ENCODE peak calls at places on chromosomes 6 and 20, in ten cellular contexts. One of them, this sample, is unnamed.

GRCh38 chr6:154969796-154970195 is 25.3 kb upstream of the TIAM2 start:
- DNase-seq in activated B cell treated with CpG ODN at 0.5 μM for 24 hours: no peak
- DNase-seq in fibroblast of mammary gland: no peak
- DNase-seq in epithelial cell of esophagus: peak
- DNase-seq in breast epithelium: no peak
- DNase-seq in HFF-Myc: no peak
- DNase-seq in fibroblast of the aortic adventitia: no peak
- DNase-seq in H1: no peak
- DNase-seq in ovary: no peak
- DNase-seq in fibroblast of lung: peak
- DNase-seq in this sample: no peak

GRCh38 chr20:15319444-15319843 is 982.0 kb upstream of the FLRT3 start:
- DNase-seq in fibroblast of mammary gland: no peak
- DNase-seq in fibroblast of lung: no peak
- DNase-seq in H1: no peak
- DNase-seq in breast epithelium: no peak
- DNase-seq in HFF-Myc: no peak
- DNase-seq in epithelial cell of esophagus: no peak
- DNase-seq in fibroblast of the aortic adventitia: no peak
- DNase-seq in ovary: no peak
- DNase-seq in activated B cell treated with CpG ODN at 0.5 μM for 24 hours: no peak
- DNase-seq in this sample: no peak

GRCh38 chr6:4296552-4296951 is 161.2 kb upstream of the ECI2 start:
- DNase-seq in ovary: no peak
- DNase-seq in breast epithelium: no peak
- DNase-seq in epithelial cell of esophagus: no peak
- DNase-seq in fibroblast of lung: no peak
- DNase-seq in HFF-Myc: no peak
- DNase-seq in H1: no peak
- DNase-seq in fibroblast of mammary gland: no peak
- DNase-seq in activated B cell treated with CpG ODN at 0.5 μM for 24 hours: no peak
- DNase-seq in fibroblast of the aortic adventitia: no peak
- DNase-seq in this sample: no peak

GRCh38 chr6:95209007-95209406 is 368.3 kb upstream of the MANEA start:
- DNase-seq in ovary: no peak
- DNase-seq in fibroblast of the aortic adventitia: no peak
- DNase-seq in breast epithelium: no peak
- DNase-seq in fibroblast of lung: no peak
- DNase-seq in activated B cell treated with CpG ODN at 0.5 μM for 24 hours: no peak
- DNase-seq in HFF-Myc: no peak
- DNase-seq in H1: no peak
- DNase-seq in epithelial cell of esophagus: no peak
- DNase-seq in fibroblast of mammary gland: no peak
- DNase-seq in this sample: no peak

GRCh38 chr6:116206231-116206903 is 47.5 kb downstream of the TSPYL4 start:
- DNase-seq in epithelial cell of esophagus: peak
- DNase-seq in H1: no peak
- DNase-seq in fibroblast of mammary gland: peak
- DNase-seq in breast epithelium: no peak
- DNase-seq in activated B cell treated with CpG ODN at 0.5 μM for 24 hours: no peak
- DNase-seq in HFF-Myc: no peak
- DNase-seq in fibroblast of the aortic adventitia: peak
- DNase-seq in ovary: no peak
- DNase-seq in fibroblast of lung: no peak
- DNase-seq in this sample: no peak

GRCh38 chr6:63798378-63798777 is 162.8 kb downstream of the PHF3 start:
- DNase-seq in fibroblast of mammary gland: no peak
- DNase-seq in breast epithelium: no peak
- DNase-seq in HFF-Myc: no peak
- DNase-seq in epithelial cell of esophagus: no peak
- DNase-seq in H1: no peak
- DNase-seq in activated B cell treated with CpG ODN at 0.5 μM for 24 hours: no peak
- DNase-seq in ovary: no peak
- DNase-seq in fibroblast of lung: no peak
- DNase-seq in fibroblast of the aortic adventitia: no peak
- DNase-seq in this sample: no peak

GRCh38 chr6:118789419-118789818 is 104.5 kb upstream of the ASF1A start:
- DNase-seq in epithelial cell of esophagus: no peak
- DNase-seq in activated B cell treated with CpG ODN at 0.5 μM for 24 hours: no peak
- DNase-seq in fibroblast of lung: no peak
- DNase-seq in fibroblast of the aortic adventitia: no peak
- DNase-seq in breast epithelium: no peak
- DNase-seq in ovary: no peak
- DNase-seq in H1: no peak
- DNase-seq in fibroblast of mammary gland: no peak
- DNase-seq in HFF-Myc: no peak
- DNase-seq in this sample: no peak

GRCh38 chr20:18904624-18905023 is 91.0 kb downstream of the SCP2D1 start:
- DNase-seq in HFF-Myc: no peak
- DNase-seq in fibroblast of lung: no peak
- DNase-seq in activated B cell treated with CpG ODN at 0.5 μM for 24 hours: no peak
- DNase-seq in breast epithelium: no peak
- DNase-seq in epithelial cell of esophagus: peak
- DNase-seq in ovary: peak
- DNase-seq in fibroblast of mammary gland: no peak
- DNase-seq in fibroblast of the aortic adventitia: no peak
- DNase-seq in H1: no peak
- DNase-seq in this sample: no peak

GRCh38 chr20:31894980-31895675 is 24.7 kb downstream of the TTLL9 start:
- DNase-seq in activated B cell treated with CpG ODN at 0.5 μM for 24 hours: peak
- DNase-seq in fibroblast of mammary gland: peak
- DNase-seq in fibroblast of the aortic adventitia: peak
- DNase-seq in epithelial cell of esophagus: peak
- DNase-seq in breast epithelium: peak
- DNase-seq in fibroblast of lung: peak
- DNase-seq in ovary: peak
- DNase-seq in HFF-Myc: no peak
- DNase-seq in H1: no peak
- DNase-seq in this sample: no peak

GRCh38 chr6:106477790-106478189 is 117.3 kb downstream of the CRYBG1 start:
- DNase-seq in HFF-Myc: no peak
- DNase-seq in H1: no peak
- DNase-seq in epithelial cell of esophagus: peak
- DNase-seq in fibroblast of mammary gland: no peak
- DNase-seq in fibroblast of the aortic adventitia: no peak
- DNase-seq in ovary: no peak
- DNase-seq in breast epithelium: no peak
- DNase-seq in fibroblast of lung: no peak
- DNase-seq in activated B cell treated with CpG ODN at 0.5 μM for 24 hours: no peak
- DNase-seq in this sample: no peak

GRCh38 chr6:27157461-27158315 is 89.8 kb upstream of the PRSS16 start:
- DNase-seq in breast epithelium: peak
- DNase-seq in activated B cell treated with CpG ODN at 0.5 μM for 24 hours: peak
- DNase-seq in epithelial cell of esophagus: peak
- DNase-seq in fibroblast of mammary gland: peak
- DNase-seq in fibroblast of the aortic adventitia: peak
- DNase-seq in ovary: peak
- DNase-seq in HFF-Myc: peak
- DNase-seq in H1: peak
- DNase-seq in fibroblast of lung: peak
- DNase-seq in this sample: no peak

DNA sequence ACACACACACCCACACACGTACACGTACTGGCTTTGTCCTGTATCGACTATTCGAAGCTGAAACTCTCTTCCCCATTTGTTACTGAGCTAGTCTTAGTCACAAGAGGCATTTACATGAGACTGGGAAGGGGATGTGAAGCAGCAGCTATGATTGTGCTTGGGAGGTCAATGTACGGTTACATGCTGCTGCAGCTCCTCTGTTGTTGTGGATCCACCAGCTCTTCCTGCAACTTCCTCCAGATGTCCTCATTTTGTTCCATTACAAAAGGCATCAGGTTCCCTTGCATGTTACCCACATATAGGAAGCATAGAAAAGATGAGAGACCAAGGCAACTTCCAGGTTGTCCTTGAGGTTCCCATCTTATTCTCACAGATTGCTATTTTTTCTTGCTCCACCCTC is 612.4 kb upstream of the IMPG1 start:
- DNase-seq in ovary: no peak
- DNase-seq in fibroblast of mammary gland: peak
- DNase-seq in H1: no peak
- DNase-seq in activated B cell treated with CpG ODN at 0.5 μM for 24 hours: no peak
- DNase-seq in breast epithelium: no peak
- DNase-seq in HFF-Myc: no peak
- DNase-seq in fibroblast of the aortic adventitia: no peak
- DNase-seq in fibroblast of lung: peak
- DNase-seq in epithelial cell of esophagus: peak
- DNase-seq in this sample: no peak
- TF ChIP-seq CTCF in ovary: no peak
- TF ChIP-seq CTCF in fibroblast of mammary gland: no peak
- TF ChIP-seq CTCF in H1: peak
- TF ChIP-seq CTCF in activated B cell treated with CpG ODN at 0.5 μM for 24 hours: no peak
- TF ChIP-seq CTCF in breast epithelium: no peak
- TF ChIP-seq CTCF in HFF-Myc: no peak
- TF ChIP-seq CTCF in fibroblast of the aortic adventitia: no peak
- TF ChIP-seq CTCF in fibroblast of lung: no peak
- TF ChIP-seq CTCF in epithelial cell of esophagus: peak
- TF ChIP-seq CTCF in this sample: no peak

GRCh38 chr6:36075656-36076055 is 48.0 kb downstream of the MAPK14 start:
- DNase-seq in fibroblast of lung: no peak
- DNase-seq in activated B cell treated with CpG ODN at 0.5 μM for 24 hours: no peak
- DNase-seq in breast epithelium: no peak
- DNase-seq in fibroblast of mammary gland: no peak
- DNase-seq in fibroblast of the aortic adventitia: no peak
- DNase-seq in ovary: no peak
- DNase-seq in HFF-Myc: no peak
- DNase-seq in H1: no peak
- DNase-seq in epithelial cell of esophagus: peak
- DNase-seq in this sample: no peak
- TF ChIP-seq CTCF in fibroblast of lung: no peak
- TF ChIP-seq CTCF in activated B cell treated with CpG ODN at 0.5 μM for 24 hours: no peak
- TF ChIP-seq CTCF in breast epithelium: no peak
- TF ChIP-seq CTCF in fibroblast of mammary gland: no peak
- TF ChIP-seq CTCF in fibroblast of the aortic adventitia: no peak
- TF ChIP-seq CTCF in ovary: no peak
- TF ChIP-seq CTCF in HFF-Myc: no peak
- TF ChIP-seq CTCF in H1: peak
- TF ChIP-seq CTCF in epithelial cell of esophagus: peak
- TF ChIP-seq CTCF in this sample: no peak

DNA sequence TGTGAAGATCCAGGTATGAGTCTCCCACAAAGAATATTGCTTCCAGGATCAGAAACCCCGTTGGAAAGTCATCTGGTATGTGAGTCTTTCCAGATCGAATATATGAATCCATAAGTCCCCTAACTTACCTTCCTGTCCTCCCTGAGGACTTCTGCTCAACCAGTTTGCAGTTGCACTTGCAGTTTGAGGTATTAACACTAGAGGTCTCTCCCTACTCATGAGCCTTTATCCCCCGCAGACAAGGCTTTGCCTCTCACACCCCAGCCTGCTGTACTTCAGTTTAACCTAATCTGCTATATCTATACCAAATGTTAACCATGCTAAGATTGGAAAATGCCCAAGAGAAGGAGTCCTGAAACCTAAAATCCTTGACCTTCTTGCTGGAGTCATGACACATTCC is 135.3 kb upstream of the DEFB112 start:
- DNase-seq in fibroblast of mammary gland: peak
- DNase-seq in breast epithelium: no peak
- DNase-seq in fibroblast of lung: peak
- DNase-seq in ovary: no peak
- DNase-seq in HFF-Myc: no peak
- DNase-seq in H1: no peak
- DNase-seq in epithelial cell of esophagus: peak
- DNase-seq in activated B cell treated with CpG ODN at 0.5 μM for 24 hours: no peak
- DNase-seq in fibroblast of the aortic adventitia: no peak
- DNase-seq in this sample: no peak
- TF ChIP-seq CTCF in fibroblast of mammary gland: no peak
- TF ChIP-seq CTCF in breast epithelium: no peak
- TF ChIP-seq CTCF in fibroblast of lung: peak
- TF ChIP-seq CTCF in ovary: no peak
- TF ChIP-seq CTCF in HFF-Myc: no peak
- TF ChIP-seq CTCF in H1: peak
- TF ChIP-seq CTCF in epithelial cell of esophagus: peak
- TF ChIP-seq CTCF in activated B cell treated with CpG ODN at 0.5 μM for 24 hours: no peak
- TF ChIP-seq CTCF in fibroblast of the aortic adventitia: no peak
- TF ChIP-seq CTCF in this sample: no peak

DNA sequence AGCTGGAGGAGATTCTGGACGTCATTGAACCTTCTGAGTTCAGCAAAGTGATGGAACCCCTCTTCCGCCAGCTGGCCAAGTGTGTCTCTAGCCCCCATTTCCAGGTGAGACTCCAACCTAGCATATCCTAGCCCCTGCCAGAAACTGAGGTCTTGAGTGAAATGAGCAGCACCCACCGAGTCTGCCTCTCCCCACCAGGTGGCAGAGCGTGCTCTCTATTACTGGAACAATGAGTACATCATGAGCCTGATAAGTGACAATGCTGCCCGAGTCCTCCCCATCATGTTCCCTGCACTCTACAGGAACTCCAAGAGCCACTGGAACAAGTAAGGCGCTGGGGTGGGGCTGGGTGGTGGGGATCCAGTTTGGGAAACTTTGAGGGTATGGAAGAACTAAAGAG is 4.6 kb downstream of the MEA1 start:
- DNase-seq in epithelial cell of esophagus: peak
- DNase-seq in fibroblast of the aortic adventitia: peak
- DNase-seq in breast epithelium: no peak
- DNase-seq in H1: no peak
- DNase-seq in ovary: no peak
- DNase-seq in activated B cell treated with CpG ODN at 0.5 μM for 24 hours: no peak
- DNase-seq in HFF-Myc: no peak
- DNase-seq in fibroblast of lung: peak
- DNase-seq in fibroblast of mammary gland: peak
- DNase-seq in this sample: no peak
- TF ChIP-seq CTCF in epithelial cell of esophagus: peak
- TF ChIP-seq CTCF in fibroblast of the aortic adventitia: peak
- TF ChIP-seq CTCF in breast epithelium: peak
- TF ChIP-seq CTCF in H1: no peak
- TF ChIP-seq CTCF in ovary: no peak
- TF ChIP-seq CTCF in activated B cell treated with CpG ODN at 0.5 μM for 24 hours: no peak
- TF ChIP-seq CTCF in HFF-Myc: peak
- TF ChIP-seq CTCF in fibroblast of lung: peak
- TF ChIP-seq CTCF in fibroblast of mammary gland: peak
- TF ChIP-seq CTCF in this sample: peak

GRCh38 chr6:142613981-142614380 is 312.2 kb downstream of the ADGRG6 start:
- DNase-seq in H1: no peak
- DNase-seq in fibroblast of lung: no peak
- DNase-seq in breast epithelium: no peak
- DNase-seq in fibroblast of mammary gland: no peak
- DNase-seq in fibroblast of the aortic adventitia: no peak
- DNase-seq in ovary: no peak
- DNase-seq in epithelial cell of esophagus: peak
- DNase-seq in activated B cell treated with CpG ODN at 0.5 μM for 24 hours: no peak
- DNase-seq in HFF-Myc: no peak
- DNase-seq in this sample: no peak
- TF ChIP-seq CTCF in H1: no peak
- TF ChIP-seq CTCF in fibroblast of lung: no peak
- TF ChIP-seq CTCF in breast epithelium: no peak
- TF ChIP-seq CTCF in fibroblast of mammary gland: no peak
- TF ChIP-seq CTCF in fibroblast of the aortic adventitia: no peak
- TF ChIP-seq CTCF in ovary: no peak
- TF ChIP-seq CTCF in epithelial cell of esophagus: no peak
- TF ChIP-seq CTCF in activated B cell treated with CpG ODN at 0.5 μM for 24 hours: no peak
- TF ChIP-seq CTCF in HFF-Myc: no peak
- TF ChIP-seq CTCF in this sample: no peak

This sample was measured in AG09319.